ENCODE peak calls at places on chromosome 9, in nine cellular contexts. M is heart left ventricle; K is fibroblast of lung; U is A549; W is aorta; H is effector memory CD4-positive, alpha-beta T cell; V is mucosa of descending colon; F is transverse colon; Q is lower lobe of right lung. L is an unnamed sample.

GRCh38 chr9:84322830-84323229 is 17.7 kb downstream of the SLC28A3 start:
- DNase-seq in Q (no peak), M (no peak), W (no peak), K (peak; percentile 58), U (no peak), H (no peak), F (no peak), V (no peak), L (no peak)

GRCh38 chr9:121861501-121862180 is 210.2 kb downstream of the DAB2IP start:
- DNase-seq in V (peak; percentile 51), F (peak; percentile 44), Q (no peak), W (no peak), H (no peak), K (no peak), M (peak; percentile 71), U (peak; percentile 61), L (no peak)

GRCh38 chr9:16352791-16353401 is 517.6 kb downstream of the BNC2 start:
- DNase-seq in M (no peak), U (no peak), K (peak; percentile 97), Q (no peak), V (no peak), H (no peak), W (no peak), F (no peak), L (no peak)

GRCh38 chr9:95307538-95307937 is 10.0 kb downstream of the FANCC start:
- DNase-seq in V (no peak), W (no peak), F (no peak), U (no peak), K (no peak), H (no peak), Q (no peak), M (no peak), L (no peak)

GRCh38 chr9:89171693-89172092 is 6.9 kb downstream of the SHC3 start:
- DNase-seq in M (no peak), K (no peak), V (no peak), H (no peak), Q (no peak), W (no peak), F (no peak), U (no peak), L (no peak)

GRCh38 chr9:38677660-38678303 is 42.2 kb downstream of the FAM240B start:
- DNase-seq in H (no peak), U (no peak), F (no peak), M (peak; percentile 73), Q (no peak), V (no peak), K (no peak), W (no peak), L (no peak)

GRCh38 chr9:126847051-126847450 is 13.4 kb upstream of the ZBTB34 start:
- DNase-seq in W (no peak), F (no peak), H (no peak), V (no peak), K (no peak), Q (no peak), U (no peak), M (no peak), L (no peak)

GRCh38 chr9:86097510-86098224 is 1.7 kb downstream of the GOLM1 start:
- DNase-seq in K (no peak), M (no peak), H (no peak), V (peak; percentile 53), W (no peak), Q (no peak), U (no peak), F (peak; percentile 33), L (no peak)

GRCh38 chr9:124259273-124260078 is 1.7 kb downstream of the NEK6 start:
- DNase-seq in M (peak; percentile 79), K (peak; percentile 91), U (peak; percentile 84), F (peak; percentile 81), Q (peak; percentile 76), W (peak; percentile 91), H (no peak), V (peak; percentile 82), L (no peak)

GRCh38 chr9:137540536-137540935 is 9.7 kb downstream of the PNPLA7 start:
- DNase-seq in M (no peak), Q (no peak), W (peak; percentile 20), V (no peak), F (no peak), H (no peak), U (no peak), K (no peak), L (no peak)

GRCh38 chr9:94782367-94783120 is 56.0 kb downstream of the AOPEP start:
- DNase-seq in K (peak; percentile 27), F (no peak), V (no peak), W (no peak), U (no peak), H (no peak), Q (no peak), M (no peak), L (no peak)

GRCh38 chr9:73437758-73438157 is 286.1 kb downstream of the ANXA1 start:
- DNase-seq in M (no peak), U (peak; percentile 20), V (no peak), W (no peak), F (no peak), K (no peak), H (no peak), Q (no peak), L (no peak)

GRCh38 chr9:7097785-7098420 is 340.1 kb downstream of the KDM4C start:
- DNase-seq in M (no peak), U (no peak), V (no peak), H (no peak), K (peak; percentile 35), W (no peak), F (no peak), Q (no peak), L (no peak)
- H3K4me1 ChIP-seq in M (no peaks in the 10 kb centered on the region), U (no peaks in the 10 kb centered on the region), V (no peaks in the 10 kb centered on the region), H (no peaks in the 10 kb centered on the region), K (no peaks in the 10 kb centered on the region), W (no peaks in the 10 kb centered on the region), F (no peaks in the 10 kb centered on the region), Q (no peaks in the 10 kb centered on the region), L (no peaks in the 10 kb centered on the region)

GRCh38 chr9:4069457-4070162 is 230.3 kb downstream of the GLIS3 start:
- DNase-seq in H (no peak), Q (no peak), M (no peak), K (peak; percentile 24), F (no peak), V (no peak), U (no peak), W (no peak), L (no peak)
- H3K4me1 ChIP-seq in H (no peaks in the 10 kb centered on the region), Q (peaks cover 6% of the 10 kb centered on the region), M (no peaks in the 10 kb centered on the region), K (peaks cover 2% of the 10 kb centered on the region), F (peaks cover 11% of the 10 kb centered on the region), V (no peaks in the 10 kb centered on the region), U (peaks cover 54% of the 10 kb centered on the region), W (peaks cover 5% of the 10 kb centered on the region), L (no peaks in the 10 kb centered on the region)

GRCh38 chr9:92738661-92739081 is 26.0 kb downstream of the BICD2 start:
- DNase-seq in Q (no peak), F (no peak), U (no peak), H (no peak), K (no peak), W (no peak), V (no peak), M (peak; percentile 49), L (no peak)

GRCh38 chr9:92739346-92740014 is 25.2 kb downstream of the BICD2 start:
- DNase-seq in V (no peak), H (no peak), M (no peak), Q (no peak), W (no peak), U (no peak), F (no peak), K (no peak), L (no peak)

GRCh38 chr9:92740015-92740408 is 24.6 kb downstream of the BICD2 start:
- DNase-seq in V (no peak), H (no peak), F (no peak), K (peak; percentile 36), M (no peak), W (no peak), U (no peak), Q (no peak), L (no peak)

GRCh38 chr9:92740446-92740961 is 24.1 kb downstream of the BICD2 start:
- DNase-seq in Q (no peak), F (no peak), M (no peak), W (peak; percentile 47), K (no peak), H (no peak), U (no peak), V (no peak), L (no peak)

DNA sequence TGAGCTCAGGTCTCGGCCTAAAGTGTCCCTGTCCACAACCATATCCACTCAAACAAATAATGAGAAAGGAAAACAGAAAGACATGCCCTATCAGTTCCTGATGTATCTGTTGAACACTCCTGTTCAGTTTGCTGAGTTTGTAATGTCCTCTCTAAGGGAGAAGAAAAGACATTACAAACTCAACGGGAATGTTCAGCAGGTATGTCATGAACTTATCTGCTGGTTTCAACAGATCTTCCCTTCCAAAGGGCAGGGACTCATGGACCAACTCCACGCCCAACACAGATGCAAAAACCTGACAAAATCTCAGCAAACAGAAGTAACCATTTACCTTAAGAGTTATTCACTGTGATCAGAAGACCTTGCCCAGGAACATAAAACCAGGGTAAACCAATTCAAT is 23.7 kb downstream of the BICD2 start:
- DNase-seq in V (no peak), H (no peak), F (no peak), K (no peak), M (no peak), W (no peak), Q (no peak), U (no peak), L (no peak)
- H3K4me1 ChIP-seq in V (peaks cover 3% of the 10 kb centered on the region), H (peaks cover 8% of the 10 kb centered on the region), F (peaks cover 38% of the 10 kb centered on the region), K (peaks cover 2% of the 10 kb centered on the region), M (peaks cover 61% of the 10 kb centered on the region), W (no peaks in the 10 kb centered on the region), Q (peaks cover 70% of the 10 kb centered on the region), U (no peaks in the 10 kb centered on the region), L (peaks cover 29% of the 10 kb centered on the region)

GRCh38 chr9:134327671-134328231 is 1.5 kb downstream of the RXRA start:
- DNase-seq in M (peak; percentile 48), K (no peak), V (peak; percentile 32), U (no peak), H (no peak), F (no peak), Q (peak; percentile 40), W (peak; percentile 48), L (no peak)
- H3K4me1 ChIP-seq in M (peaks cover 62% of the 10 kb centered on the region), K (peaks cover 24% of the 10 kb centered on the region), V (peaks cover 53% of the 10 kb centered on the region), U (peaks cover 54% of the 10 kb centered on the region), H (peaks cover 8% of the 10 kb centered on the region), F (peaks cover 77% of the 10 kb centered on the region), Q (peaks cover 71% of the 10 kb centered on the region), W (no peaks in the 10 kb centered on the region), L (peaks cover 12% of the 10 kb centered on the region)

L was measured in CD4-positive, CD25-positive, alpha-beta regulatory T cell.